ENCODE peak calls at places on chromosome 11, in six cellular contexts. One of them, this sample, is unnamed.

GRCh38 chr11:1746956-1747752 is 3.2 kb downstream of the IFITM10 start:
- DNase-seq in IMR-90: no peak
- DNase-seq in mesenchymal stem cell: no peak
- DNase-seq in trophoblast cell: no peak
- DNase-seq in H1: no peak
- DNase-seq in neuronal stem cell: no peak
- DNase-seq in this sample: no peak

GRCh38 chr11:117875397-117876048 is 935 bp downstream of the FXYD6 start:
- DNase-seq in neuronal stem cell: no peak
- DNase-seq in trophoblast cell: no peak
- DNase-seq in H1: peak
- DNase-seq in IMR-90: no peak
- DNase-seq in mesenchymal stem cell: peak
- DNase-seq in this sample: no peak

GRCh38 chr11:2927851-2928604 is 1.2 kb downstream of the PHLDA2 start:
- DNase-seq in IMR-90: peak
- DNase-seq in trophoblast cell: no peak
- DNase-seq in H1: no peak
- DNase-seq in mesenchymal stem cell: peak
- DNase-seq in neuronal stem cell: no peak
- DNase-seq in this sample: no peak

GRCh38 chr11:68076371-68077042 is 37.7 kb downstream of the TCIRG1 start:
- DNase-seq in mesenchymal stem cell: peak
- DNase-seq in neuronal stem cell: no peak
- DNase-seq in IMR-90: no peak
- DNase-seq in H1: no peak
- DNase-seq in trophoblast cell: no peak
- DNase-seq in this sample: no peak

GRCh38 chr11:9990221-9990973 is 303.6 kb downstream of the SBF2 start:
- DNase-seq in neuronal stem cell: no peak
- DNase-seq in H1: no peak
- DNase-seq in IMR-90: peak
- DNase-seq in trophoblast cell: no peak
- DNase-seq in mesenchymal stem cell: peak
- DNase-seq in this sample: no peak

GRCh38 chr11:118633979-118634378 is 26.6 kb downstream of the PHLDB1 start:
- DNase-seq in mesenchymal stem cell: peak
- DNase-seq in H1: no peak
- DNase-seq in trophoblast cell: no peak
- DNase-seq in IMR-90: peak
- DNase-seq in neuronal stem cell: no peak
- DNase-seq in this sample: no peak

GRCh38 chr11:4884341-4884740 is 2.6 kb downstream of the OR51T1 start:
- DNase-seq in neuronal stem cell: no peak
- DNase-seq in mesenchymal stem cell: no peak
- DNase-seq in IMR-90: no peak
- DNase-seq in trophoblast cell: no peak
- DNase-seq in H1: no peak
- DNase-seq in this sample: no peak

GRCh38 chr11:69382131-69383128 is 88.5 kb downstream of the MYEOV start:
- DNase-seq in trophoblast cell: peak
- DNase-seq in H1: peak
- DNase-seq in neuronal stem cell: no peak
- DNase-seq in mesenchymal stem cell: no peak
- DNase-seq in IMR-90: no peak
- DNase-seq in this sample: peak

GRCh38 chr11:132576706-132577105 is 955.6 kb downstream of the OPCML start:
- DNase-seq in H1: no peak
- DNase-seq in neuronal stem cell: no peak
- DNase-seq in trophoblast cell: peak
- DNase-seq in mesenchymal stem cell: peak
- DNase-seq in IMR-90: peak
- DNase-seq in this sample: peak

GRCh38 chr11:47270331-47271271 is 668 bp downstream of the MADD start:
- DNase-seq in trophoblast cell: peak
- DNase-seq in IMR-90: peak
- DNase-seq in H1: peak
- DNase-seq in mesenchymal stem cell: peak
- DNase-seq in neuronal stem cell: no peak
- DNase-seq in this sample: no peak

GRCh38 chr11:6627762-6628241 is 8.6 kb upstream of the TPP1 start:
- DNase-seq in IMR-90: no peak
- DNase-seq in trophoblast cell: no peak
- DNase-seq in mesenchymal stem cell: no peak
- DNase-seq in neuronal stem cell: no peak
- DNase-seq in H1: no peak
- DNase-seq in this sample: no peak

GRCh38 chr11:19672591-19673206 is 39.9 kb upstream of the NAV2 start:
- DNase-seq in neuronal stem cell: no peak
- DNase-seq in IMR-90: no peak
- DNase-seq in trophoblast cell: no peak
- DNase-seq in H1: no peak
- DNase-seq in mesenchymal stem cell: no peak
- DNase-seq in this sample: no peak

GRCh38 chr11:2509481-2510001 is 64.7 kb downstream of the KCNQ1 start:
- DNase-seq in IMR-90: no peak
- DNase-seq in trophoblast cell: no peak
- DNase-seq in neuronal stem cell: no peak
- DNase-seq in mesenchymal stem cell: no peak
- DNase-seq in H1: no peak
- DNase-seq in this sample: peak

GRCh38 chr11:2525941-2526807 is 81.4 kb downstream of the KCNQ1 start:
- DNase-seq in trophoblast cell: no peak
- DNase-seq in H1: no peak
- DNase-seq in mesenchymal stem cell: no peak
- DNase-seq in neuronal stem cell: no peak
- DNase-seq in IMR-90: no peak
- DNase-seq in this sample: peak

GRCh38 chr11:69536406-69536805 is 54.9 kb downstream of the LINC01488 start:
- DNase-seq in trophoblast cell: no peak
- DNase-seq in H1: no peak
- DNase-seq in IMR-90: no peak
- DNase-seq in mesenchymal stem cell: no peak
- DNase-seq in neuronal stem cell: no peak
- DNase-seq in this sample: no peak

GRCh38 chr11:41235670-41236069 is 223.8 kb downstream of the LRRC4C start:
- DNase-seq in neuronal stem cell: no peak
- DNase-seq in mesenchymal stem cell: no peak
- DNase-seq in IMR-90: no peak
- DNase-seq in trophoblast cell: no peak
- DNase-seq in H1: no peak
- DNase-seq in this sample: no peak

GRCh38 chr11:24855951-24856350 is 359.1 kb downstream of the LUZP2 start:
- DNase-seq in neuronal stem cell: no peak
- DNase-seq in trophoblast cell: no peak
- DNase-seq in IMR-90: peak
- DNase-seq in H1: no peak
- DNase-seq in mesenchymal stem cell: no peak
- DNase-seq in this sample: no peak

GRCh38 chr11:25453471-25453870 is 878.5 kb upstream of the ANO3 start:
- DNase-seq in H1: no peak
- DNase-seq in trophoblast cell: no peak
- DNase-seq in neuronal stem cell: no peak
- DNase-seq in IMR-90: no peak
- DNase-seq in mesenchymal stem cell: no peak
- DNase-seq in this sample: no peak

GRCh38 chr11:47171856-47172255 is 4.8 kb downstream of the ARFGAP2 start:
- DNase-seq in IMR-90: no peak
- DNase-seq in trophoblast cell: no peak
- DNase-seq in neuronal stem cell: no peak
- DNase-seq in mesenchymal stem cell: no peak
- DNase-seq in H1: no peak
- DNase-seq in this sample: no peak

GRCh38 chr11:124656759-124657627 is 16.5 kb downstream of the SIAE start:
- DNase-seq in H1: peak
- DNase-seq in mesenchymal stem cell: peak
- DNase-seq in IMR-90: peak
- DNase-seq in neuronal stem cell: no peak
- DNase-seq in trophoblast cell: no peak
- DNase-seq in this sample: peak

GRCh38 chr11:44043157-44043556 is 4.6 kb upstream of the ACCSL start:
- DNase-seq in H1: no peak
- DNase-seq in trophoblast cell: no peak
- DNase-seq in mesenchymal stem cell: no peak
- DNase-seq in neuronal stem cell: no peak
- DNase-seq in IMR-90: no peak
- DNase-seq in this sample: no peak

GRCh38 chr11:68010058-68011041 is at the start of gene ALDH3B1:
- DNase-seq in H1: peak
- DNase-seq in neuronal stem cell: no peak
- DNase-seq in IMR-90: peak
- DNase-seq in mesenchymal stem cell: peak
- DNase-seq in trophoblast cell: peak
- DNase-seq in this sample: peak

GRCh38 chr11:60184824-60185511 is 2.1 kb upstream of the MS4A6A start:
- DNase-seq in H1: no peak
- DNase-seq in trophoblast cell: no peak
- DNase-seq in IMR-90: no peak
- DNase-seq in neuronal stem cell: no peak
- DNase-seq in mesenchymal stem cell: no peak
- DNase-seq in this sample: no peak

GRCh38 chr11:102293873-102294601 is 23.2 kb upstream of the BIRC3 start:
- DNase-seq in neuronal stem cell: no peak
- DNase-seq in mesenchymal stem cell: peak
- DNase-seq in trophoblast cell: no peak
- DNase-seq in IMR-90: peak
- DNase-seq in H1: no peak
- DNase-seq in this sample: no peak

GRCh38 chr11:133383689-133384088 is 148.6 kb downstream of the OPCML start:
- DNase-seq in neuronal stem cell: no peak
- DNase-seq in H1: no peak
- DNase-seq in trophoblast cell: no peak
- DNase-seq in mesenchymal stem cell: no peak
- DNase-seq in IMR-90: no peak
- DNase-seq in this sample: no peak

GRCh38 chr11:2132229-2132620 is 7.0 kb downstream of the IGF2 start:
- DNase-seq in mesenchymal stem cell: no peak
- DNase-seq in neuronal stem cell: no peak
- DNase-seq in IMR-90: no peak
- DNase-seq in H1: no peak
- DNase-seq in trophoblast cell: no peak
- DNase-seq in this sample: no peak

GRCh38 chr11:94675239-94675638 is 92.9 kb upstream of the AMOTL1 start:
- DNase-seq in IMR-90: no peak
- DNase-seq in mesenchymal stem cell: no peak
- DNase-seq in trophoblast cell: no peak
- DNase-seq in neuronal stem cell: no peak
- DNase-seq in H1: no peak
- DNase-seq in this sample: no peak

GRCh38 chr11:120601566-120601965 is 90.0 kb downstream of the GRIK4 start:
- DNase-seq in trophoblast cell: no peak
- DNase-seq in IMR-90: peak
- DNase-seq in mesenchymal stem cell: peak
- DNase-seq in neuronal stem cell: no peak
- DNase-seq in H1: no peak
- DNase-seq in this sample: no peak

GRCh38 chr11:9774591-9775392 is 110.9 kb downstream of the SWAP70 start:
- DNase-seq in IMR-90: peak
- DNase-seq in trophoblast cell: peak
- DNase-seq in neuronal stem cell: no peak
- DNase-seq in mesenchymal stem cell: peak
- DNase-seq in H1: no peak
- DNase-seq in this sample: no peak

GRCh38 chr11:45182902-45183301 is 36.5 kb downstream of the PRDM11 start:
- DNase-seq in neuronal stem cell: no peak
- DNase-seq in H1: peak
- DNase-seq in IMR-90: peak
- DNase-seq in mesenchymal stem cell: peak
- DNase-seq in trophoblast cell: no peak
- DNase-seq in this sample: peak

GRCh38 chr11:57425565-57426438 is 1.1 kb downstream of the SLC43A3 start:
- DNase-seq in trophoblast cell: no peak
- DNase-seq in neuronal stem cell: no peak
- DNase-seq in H1: no peak
- DNase-seq in mesenchymal stem cell: peak
- DNase-seq in IMR-90: peak
- DNase-seq in this sample: no peak

GRCh38 chr11:20059587-20060021 is 100.7 kb downstream of the DBX1 start:
- DNase-seq in trophoblast cell: peak
- DNase-seq in mesenchymal stem cell: no peak
- DNase-seq in H1: no peak
- DNase-seq in IMR-90: no peak
- DNase-seq in neuronal stem cell: no peak
- DNase-seq in this sample: no peak

GRCh38 chr11:69463181-69463891 is 18.1 kb upstream of the LINC01488 start:
- DNase-seq in H1: no peak
- DNase-seq in IMR-90: peak
- DNase-seq in trophoblast cell: no peak
- DNase-seq in neuronal stem cell: no peak
- DNase-seq in mesenchymal stem cell: peak
- DNase-seq in this sample: no peak

GRCh38 chr11:113839842-113840241 is 35.5 kb downstream of the USP28 start:
- DNase-seq in H1: no peak
- DNase-seq in neuronal stem cell: no peak
- DNase-seq in trophoblast cell: no peak
- DNase-seq in mesenchymal stem cell: no peak
- DNase-seq in IMR-90: no peak
- DNase-seq in this sample: no peak
- H2AK5ac ChIP-seq in H1: no peak
- H2AK5ac ChIP-seq in neuronal stem cell: no peak
- H2AK5ac ChIP-seq in trophoblast cell: no peak
- H2AK5ac ChIP-seq in mesenchymal stem cell: no peak
- H2AK5ac ChIP-seq in IMR-90: no peak
- H2AK5ac ChIP-seq in this sample: no peak

GRCh38 chr11:96337541-96338530 is 5.2 kb downstream of the MAML2 start:
- DNase-seq in IMR-90: peak
- DNase-seq in neuronal stem cell: no peak
- DNase-seq in trophoblast cell: no peak
- DNase-seq in H1: no peak
- DNase-seq in mesenchymal stem cell: peak
- DNase-seq in this sample: no peak
- H3K14ac ChIP-seq in IMR-90: peak
- H3K14ac ChIP-seq in neuronal stem cell: no peak
- H3K14ac ChIP-seq in trophoblast cell: no peak
- H3K14ac ChIP-seq in H1: no peak
- H3K14ac ChIP-seq in mesenchymal stem cell: no peak
- H3K14ac ChIP-seq in this sample: no peak

DNA sequence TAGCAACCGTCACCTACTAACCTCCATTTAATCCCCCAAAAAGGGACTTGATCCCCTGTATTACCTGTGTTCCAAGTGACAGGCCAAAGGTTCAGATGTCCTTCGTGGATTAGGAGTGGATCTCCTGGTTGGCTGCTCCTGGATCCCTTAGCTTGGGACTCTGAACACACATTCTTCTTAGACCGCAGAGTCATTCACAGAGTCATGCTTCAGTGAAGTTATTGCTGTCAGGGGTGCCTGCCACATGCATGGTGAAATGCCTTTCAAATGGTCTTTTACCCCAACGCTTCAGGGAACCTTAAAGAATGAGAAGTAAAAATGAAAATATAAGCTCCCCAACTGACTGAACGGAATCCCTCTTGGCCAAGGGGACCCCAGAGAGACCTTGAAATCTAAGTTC is 49.1 kb downstream of the ADAMTS8 start:
- DNase-seq in neuronal stem cell: no peak
- DNase-seq in trophoblast cell: no peak
- DNase-seq in H1: no peak
- DNase-seq in mesenchymal stem cell: no peak
- DNase-seq in IMR-90: no peak
- DNase-seq in this sample: no peak
- H2AK5ac ChIP-seq in neuronal stem cell: no peak
- H2AK5ac ChIP-seq in trophoblast cell: no peak
- H2AK5ac ChIP-seq in H1: peak
- H2AK5ac ChIP-seq in mesenchymal stem cell: no peak
- H2AK5ac ChIP-seq in IMR-90: no peak
- H2AK5ac ChIP-seq in this sample: peak

GRCh38 chr11:86954288-86955110 is 696 bp downstream of the FZD4 start:
- DNase-seq in IMR-90: no peak
- DNase-seq in trophoblast cell: no peak
- DNase-seq in neuronal stem cell: no peak
- DNase-seq in H1: no peak
- DNase-seq in mesenchymal stem cell: peak
- DNase-seq in this sample: peak
- H3K14ac ChIP-seq in IMR-90: peak
- H3K14ac ChIP-seq in trophoblast cell: peak
- H3K14ac ChIP-seq in neuronal stem cell: peak
- H3K14ac ChIP-seq in H1: no peak
- H3K14ac ChIP-seq in mesenchymal stem cell: peak
- H3K14ac ChIP-seq in this sample: peak

This sample was measured in H9.